ENCODE peak calls at places on chromosomes 16 and 17, in five cellular contexts. One of them, this sample, is unnamed.

GRCh38 chr17:2172447-2172938 is 117.6 kb downstream of the HIC1 start:
- DNase-seq in Calu3: no peak
- DNase-seq in ascending aorta: peak
- DNase-seq in testis: no peak
- DNase-seq in omental fat pad: no peak
- DNase-seq in this sample: no peak

GRCh38 chr17:44174427-44174826 is 3.9 kb downstream of the ASB16 start:
- DNase-seq in ascending aorta: no peak
- DNase-seq in Calu3: no peak
- DNase-seq in testis: no peak
- DNase-seq in omental fat pad: no peak
- DNase-seq in this sample: no peak

GRCh38 chr16:51896013-51896412 is 650.9 kb downstream of the TOX3 start:
- DNase-seq in omental fat pad: no peak
- DNase-seq in ascending aorta: no peak
- DNase-seq in Calu3: no peak
- DNase-seq in testis: no peak
- DNase-seq in this sample: no peak

GRCh38 chr17:42617956-42618431 is 8.5 kb downstream of the TUBG1 start:
- DNase-seq in testis: no peak
- DNase-seq in ascending aorta: no peak
- DNase-seq in omental fat pad: no peak
- DNase-seq in Calu3: no peak
- DNase-seq in this sample: no peak

GRCh38 chr17:17675925-17676534 is 5.2 kb upstream of the RAI1 start:
- DNase-seq in ascending aorta: no peak
- DNase-seq in omental fat pad: no peak
- DNase-seq in Calu3: peak
- DNase-seq in testis: no peak
- DNase-seq in this sample: no peak

GRCh38 chr17:3335876-3336275 is 37.7 kb upstream of the OR3A1 start:
- DNase-seq in Calu3: peak
- DNase-seq in testis: no peak
- DNase-seq in ascending aorta: no peak
- DNase-seq in omental fat pad: no peak
- DNase-seq in this sample: no peak

GRCh38 chr17:50593321-50593720 is 32.8 kb downstream of the CACNA1G start:
- DNase-seq in omental fat pad: no peak
- DNase-seq in ascending aorta: no peak
- DNase-seq in Calu3: peak
- DNase-seq in testis: peak
- DNase-seq in this sample: no peak

GRCh38 chr16:84643677-84644076 is 4.6 kb upstream of the KLHL36 start:
- DNase-seq in ascending aorta: no peak
- DNase-seq in omental fat pad: no peak
- DNase-seq in Calu3: no peak
- DNase-seq in testis: no peak
- DNase-seq in this sample: no peak

GRCh38 chr17:56373981-56374380 is 219.5 kb upstream of the NOG start:
- DNase-seq in ascending aorta: no peak
- DNase-seq in testis: no peak
- DNase-seq in Calu3: no peak
- DNase-seq in omental fat pad: no peak
- DNase-seq in this sample: no peak

GRCh38 chr17:40333781-40334453 is 24.9 kb downstream of the RARA start:
- DNase-seq in ascending aorta: no peak
- DNase-seq in omental fat pad: no peak
- DNase-seq in testis: no peak
- DNase-seq in Calu3: no peak
- DNase-seq in this sample: no peak

GRCh38 chr16:46688101-46688656 is 799 bp downstream of the VPS35 start:
- DNase-seq in Calu3: no peak
- DNase-seq in ascending aorta: no peak
- DNase-seq in testis: peak
- DNase-seq in omental fat pad: no peak
- DNase-seq in this sample: no peak

GRCh38 chr16:4183258-4184037 is 58.4 kb downstream of the SRL start:
- DNase-seq in Calu3: peak
- DNase-seq in ascending aorta: peak
- DNase-seq in omental fat pad: peak
- DNase-seq in testis: peak
- DNase-seq in this sample: peak

GRCh38 chr16:30533748-30534367 is 800 bp downstream of the ZNF747 start:
- DNase-seq in ascending aorta: no peak
- DNase-seq in testis: no peak
- DNase-seq in Calu3: no peak
- DNase-seq in omental fat pad: no peak
- DNase-seq in this sample: no peak

GRCh38 chr17:61372436-61372835 is 27.2 kb upstream of the TBX2 start:
- DNase-seq in Calu3: no peak
- DNase-seq in ascending aorta: no peak
- DNase-seq in omental fat pad: no peak
- DNase-seq in testis: no peak
- DNase-seq in this sample: no peak

GRCh38 chr16:4594433-4595410 is 20.0 kb downstream of the UBALD1 start:
- DNase-seq in ascending aorta: no peak
- DNase-seq in omental fat pad: no peak
- DNase-seq in testis: no peak
- DNase-seq in Calu3: no peak
- DNase-seq in this sample: no peak

GRCh38 chr16:57994778-57995177 is 5.7 kb downstream of the ZNF319 start:
- DNase-seq in omental fat pad: no peak
- DNase-seq in ascending aorta: peak
- DNase-seq in testis: peak
- DNase-seq in Calu3: peak
- DNase-seq in this sample: no peak

GRCh38 chr17:52383493-52384100 is 225.1 kb upstream of the CA10 start:
- DNase-seq in Calu3: peak
- DNase-seq in ascending aorta: no peak
- DNase-seq in omental fat pad: no peak
- DNase-seq in testis: peak
- DNase-seq in this sample: no peak

GRCh38 chr17:51076821-51077220 is 43.8 kb downstream of the SPAG9 start:
- DNase-seq in Calu3: no peak
- DNase-seq in ascending aorta: no peak
- DNase-seq in testis: no peak
- DNase-seq in omental fat pad: no peak
- DNase-seq in this sample: no peak

DNA sequence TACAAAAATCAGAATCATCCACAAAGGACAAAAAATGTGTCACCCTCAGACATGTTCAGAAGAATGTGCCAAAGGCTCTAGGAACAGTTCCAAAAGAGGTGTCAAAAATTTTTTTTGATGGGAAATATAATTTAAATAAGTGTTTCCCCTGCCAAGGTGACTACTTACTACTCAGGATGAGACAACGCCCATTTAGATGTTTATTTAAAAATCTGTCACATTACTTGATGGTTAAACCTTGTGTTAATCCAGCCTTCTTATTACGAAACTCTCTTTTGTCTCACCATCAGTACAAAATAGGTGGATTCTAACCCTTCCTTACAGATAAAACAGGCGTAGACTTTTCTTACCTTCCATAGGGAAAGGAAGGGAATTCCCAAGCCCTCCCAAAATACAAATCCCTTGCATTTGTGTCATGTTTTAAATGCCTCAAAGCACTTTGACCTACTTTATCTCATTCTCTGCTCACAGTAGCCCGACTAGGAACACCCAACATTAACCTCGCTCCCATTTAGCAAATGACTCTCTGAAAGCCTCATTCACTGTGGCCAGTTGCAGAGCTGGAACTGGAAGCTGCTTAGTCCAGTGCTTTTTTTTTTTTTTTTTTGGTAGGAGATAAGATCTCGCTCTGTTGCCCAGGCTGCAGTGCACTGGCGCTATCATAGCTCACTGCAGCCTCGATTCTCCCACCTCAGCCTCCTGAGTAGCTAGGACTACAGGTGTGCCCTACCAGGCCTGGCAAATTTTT is 5.8 kb upstream of the GNA13 start:
- DNase-seq in ascending aorta: no peak
- DNase-seq in testis: no peak
- DNase-seq in omental fat pad: no peak
- DNase-seq in Calu3: no peak
- DNase-seq in this sample: no peak
- TF ChIP-seq CTCF in ascending aorta: no peak
- TF ChIP-seq CTCF in testis: no peak
- TF ChIP-seq CTCF in omental fat pad: no peak
- TF ChIP-seq CTCF in Calu3: no peak
- TF ChIP-seq CTCF in this sample: no peak

GRCh38 chr16:6170022-6170421 is 1072.4 kb upstream of the EEF2KMT start:
- DNase-seq in testis: no peak
- DNase-seq in ascending aorta: no peak
- DNase-seq in Calu3: no peak
- DNase-seq in omental fat pad: no peak
- DNase-seq in this sample: no peak

GRCh38 chr16:6160871-6161270 is 1063.3 kb upstream of the EEF2KMT start:
- DNase-seq in testis: no peak
- DNase-seq in Calu3: no peak
- DNase-seq in omental fat pad: no peak
- DNase-seq in ascending aorta: no peak
- DNase-seq in this sample: no peak

GRCh38 chr16:6160303-6160702 is 1062.7 kb upstream of the EEF2KMT start:
- DNase-seq in omental fat pad: no peak
- DNase-seq in Calu3: no peak
- DNase-seq in ascending aorta: no peak
- DNase-seq in testis: no peak
- DNase-seq in this sample: no peak

GRCh38 chr16:6165330-6165984 is 1067.9 kb upstream of the EEF2KMT start:
- DNase-seq in ascending aorta: no peak
- DNase-seq in testis: no peak
- DNase-seq in Calu3: no peak
- DNase-seq in omental fat pad: no peak
- DNase-seq in this sample: no peak
- TF ChIP-seq CTCF in ascending aorta: no peak
- TF ChIP-seq CTCF in testis: no peak
- TF ChIP-seq CTCF in Calu3: no peak
- TF ChIP-seq CTCF in omental fat pad: no peak
- TF ChIP-seq CTCF in this sample: no peak

GRCh38 chr17:80478487-80479245 is 2.3 kb upstream of the NPTX1 start:
- DNase-seq in omental fat pad: no peak
- DNase-seq in ascending aorta: no peak
- DNase-seq in Calu3: no peak
- DNase-seq in testis: no peak
- DNase-seq in this sample: no peak

GRCh38 chr17:80475949-80476876 is at the start of gene NPTX1:
- DNase-seq in Calu3: no peak
- DNase-seq in omental fat pad: no peak
- DNase-seq in ascending aorta: no peak
- DNase-seq in testis: no peak
- DNase-seq in this sample: no peak

GRCh38 chr17:80476877-80477646 is 655 bp upstream of the NPTX1 start:
- DNase-seq in ascending aorta: no peak
- DNase-seq in omental fat pad: no peak
- DNase-seq in testis: no peak
- DNase-seq in Calu3: no peak
- DNase-seq in this sample: no peak

GRCh38 chr17:80479246-80479566 is 2.8 kb upstream of the NPTX1 start:
- DNase-seq in testis: no peak
- DNase-seq in Calu3: no peak
- DNase-seq in omental fat pad: no peak
- DNase-seq in ascending aorta: no peak
- DNase-seq in this sample: no peak

GRCh38 chr17:80477647-80478478 is 1.5 kb upstream of the NPTX1 start:
- DNase-seq in Calu3: no peak
- DNase-seq in ascending aorta: no peak
- DNase-seq in testis: peak
- DNase-seq in omental fat pad: no peak
- DNase-seq in this sample: no peak
- TF ChIP-seq CTCF in Calu3: no peak
- TF ChIP-seq CTCF in ascending aorta: no peak
- TF ChIP-seq CTCF in testis: peak
- TF ChIP-seq CTCF in omental fat pad: no peak
- TF ChIP-seq CTCF in this sample: peak

DNA sequence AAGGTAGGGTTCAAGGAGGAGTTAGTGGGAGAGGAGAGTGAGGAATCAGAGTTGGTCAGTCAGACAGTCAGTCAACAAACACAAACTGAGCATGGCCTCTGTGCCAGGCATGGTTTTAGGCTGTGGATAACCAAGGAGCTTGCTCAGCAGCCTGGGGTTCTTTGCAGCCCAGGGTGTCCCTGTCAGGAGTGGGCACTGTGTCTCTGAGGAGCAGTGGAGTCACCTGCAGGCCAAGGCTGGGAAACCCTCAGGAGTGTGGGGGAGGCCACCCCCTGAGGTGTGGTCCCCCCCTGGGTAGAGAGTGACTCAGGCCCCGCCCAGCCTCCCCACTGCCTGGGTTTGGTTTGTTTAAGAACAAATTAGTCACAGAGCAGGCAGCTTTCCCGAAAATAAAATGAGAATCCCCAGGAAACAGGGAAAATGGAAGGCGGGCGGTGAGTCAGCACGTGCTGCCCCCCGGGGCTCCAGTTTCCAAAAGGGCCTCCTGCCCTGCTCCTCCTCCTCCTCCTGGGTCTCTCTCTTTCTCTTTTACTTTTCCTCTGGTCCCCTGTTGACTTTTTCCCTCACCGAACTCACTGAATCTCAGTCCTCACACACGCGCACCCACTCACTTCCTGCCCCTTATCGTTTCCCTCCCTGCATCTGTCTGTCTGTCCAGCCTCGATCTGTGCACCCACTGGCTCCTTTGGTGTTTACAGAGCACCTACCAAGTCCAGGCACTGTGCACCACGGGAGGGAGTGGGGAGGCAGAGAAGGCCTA is 44.3 kb downstream of the SOCS3 start:
- DNase-seq in testis: peak
- DNase-seq in Calu3: peak
- DNase-seq in ascending aorta: peak
- DNase-seq in omental fat pad: peak
- DNase-seq in this sample: peak
- TF ChIP-seq CTCF in testis: no peak
- TF ChIP-seq CTCF in Calu3: no peak
- TF ChIP-seq CTCF in ascending aorta: no peak
- TF ChIP-seq CTCF in omental fat pad: no peak
- TF ChIP-seq CTCF in this sample: no peak